ENCODE peak calls at places on chromosomes 1 and 21, in ten cellular contexts. F is AG10803, A is adrenal gland, H is D721Med, X is astrocyte of the spinal cord, R is kidney epithelial cell, B is epithelial cell of esophagus, G is mucosa of descending colon, Q is GM20000, D is AG04450. L is an unnamed sample.
A peak's percentile ranks its signal among the peaks of the same experiment; 100 is the strongest.

GRCh38 chr1:186487163-186487562 is 26.2 kb upstream of the PDC start:
- DNase-seq in F (no peak), A (no peak), H (no peak), X (peak; percentile 59), R (no peak), B (peak; percentile 56), G (no peak), Q (no peak), D (no peak), L (no peak)

GRCh38 chr1:157878059-157878458 is 36.5 kb upstream of the CD5L start:
- DNase-seq in F (peak; percentile 55), A (no peak), H (no peak), X (peak; percentile 38), R (peak; percentile 37), B (peak; percentile 69), G (no peak), Q (peak; percentile 16), D (peak; percentile 7), L (no peak)

GRCh38 chr1:64895500-64895899 is 70.8 kb downstream of the JAK1 start:
- DNase-seq in F (no peak), A (no peak), H (no peak), X (peak; percentile 44), R (no peak), B (no peak), G (no peak), Q (peak; percentile 56), D (no peak), L (no peak)

GRCh38 chr1:33120436-33121231 is 39.7 kb downstream of the AZIN2 start:
- DNase-seq in F (no peak), A (peak; percentile 13), H (no peak), X (no peak), R (peak; percentile 65), B (peak; percentile 93), G (no peak), Q (peak; percentile 55), D (no peak), L (no peak)

GRCh38 chr1:86018311-86018923 is 138.2 kb downstream of the COL24A1 start:
- DNase-seq in F (peak; percentile 23), A (no peak), H (peak; percentile 9), X (peak; percentile 52), R (no peak), B (peak; percentile 29), G (no peak), Q (peak; percentile 24), D (no peak), L (peak; percentile 9)

GRCh38 chr1:151402764-151403163 is 3.4 kb downstream of the PSMB4 start:
- DNase-seq in F (no peak), A (no peak), H (no peak), X (no peak), R (no peak), B (no peak), G (no peak), Q (no peak), D (no peak), L (no peak)

GRCh38 chr1:196873385-196873784 is 14.5 kb upstream of the CFHR4 start:
- DNase-seq in F (no peak), A (no peak), H (no peak), X (no peak), R (no peak), B (no peak), G (no peak), Q (no peak), D (no peak), L (no peak)

GRCh38 chr1:219660666-219661463 is 48.0 kb upstream of the ZC3H11B start:
- DNase-seq in F (peak; percentile 78), A (peak; percentile 85), H (peak; percentile 44), X (peak; percentile 95), R (peak; percentile 75), B (peak; percentile 86), G (peak; percentile 72), Q (peak; percentile 60), D (peak; percentile 74), L (peak; percentile 34)

DNA sequence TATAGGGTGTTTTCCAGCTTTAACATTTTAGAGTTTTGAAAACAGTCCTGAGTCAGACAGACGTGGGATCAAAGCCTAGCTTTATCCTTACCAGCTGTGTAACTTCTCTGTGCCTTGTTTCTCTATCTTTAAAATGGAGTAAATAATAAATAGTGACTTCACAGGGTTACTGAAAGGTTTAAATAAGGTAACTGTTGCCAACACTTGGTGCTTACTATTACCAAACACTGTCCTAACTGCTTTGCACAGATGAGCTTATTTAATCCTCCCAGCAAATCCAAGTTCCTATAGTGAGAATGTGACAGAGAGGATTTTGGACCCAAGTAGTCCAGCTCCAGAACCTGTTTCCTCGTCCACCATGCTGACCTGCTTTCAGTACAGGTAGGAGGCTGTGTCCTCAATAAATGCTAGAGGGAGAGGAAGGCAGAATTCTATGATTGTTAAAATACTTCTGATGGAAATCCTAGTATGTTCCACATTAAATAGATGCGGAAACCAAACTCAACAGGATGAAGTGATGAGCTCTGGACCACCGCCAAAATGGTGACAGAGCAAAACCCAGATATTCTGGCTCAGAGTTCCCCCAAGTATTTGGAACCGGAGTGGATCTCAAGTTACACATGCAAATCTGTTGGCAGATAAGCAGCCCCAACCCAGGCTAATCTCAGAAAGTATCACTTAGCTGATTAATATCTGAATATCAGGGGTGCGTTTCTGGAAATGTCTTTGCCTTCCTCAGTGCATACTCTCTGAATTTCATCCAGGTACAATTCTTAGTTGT is 17.6 kb upstream of the GRHL3 start:
- DNase-seq in F (peak; percentile 53), A (no peak), H (no peak), X (no peak), R (no peak), B (peak; percentile 42), G (no peak), Q (no peak), D (no peak), L (no peak)
- TF ChIP-seq CTCF in F (no peak), A (no peak), H (no peak), X (no peak), R (no peak), B (no peak), G (no peak), Q (no peak), D (no peak), L (no peak)

DNA sequence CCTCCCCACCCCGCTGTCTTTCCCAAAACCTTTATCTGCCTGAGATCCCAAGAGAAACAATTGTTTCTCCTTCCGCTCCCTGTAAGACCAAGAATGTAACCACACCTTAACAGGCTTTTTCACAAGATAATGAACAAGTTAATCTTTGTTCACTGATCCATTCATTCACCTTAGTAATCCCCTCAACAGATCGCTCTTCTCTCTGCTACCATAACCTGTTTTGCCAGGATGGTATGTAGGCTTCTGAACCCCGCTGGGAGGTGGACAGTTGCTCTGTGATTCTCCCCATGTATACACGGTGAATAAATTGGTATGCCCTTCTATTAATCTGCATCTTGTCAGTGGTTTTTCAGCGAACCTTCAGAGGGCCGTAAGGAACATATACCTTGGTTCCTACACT is 18.7 kb upstream of the RGSL1 start:
- DNase-seq in F (no peak), A (no peak), H (no peak), X (no peak), R (no peak), B (no peak), G (no peak), Q (no peak), D (no peak), L (no peak)
- TF ChIP-seq CTCF in F (no peak), A (no peak), H (no peak), X (no peak), R (no peak), B (no peak), G (no peak), Q (no peak), D (no peak), L (no peak)

GRCh38 chr1:38013027-38013588 is 574 bp downstream of the UTP11 start:
- DNase-seq in F (peak; percentile 83), A (no peak), H (no peak), X (peak; percentile 75), R (no peak), B (peak; percentile 62), G (no peak), Q (peak; percentile 45), D (no peak), L (no peak)

GRCh38 chr1:38006008-38006828 is 904 bp upstream of the FHL3 start:
- DNase-seq in F (no peak), A (no peak), H (no peak), X (no peak), R (no peak), B (no peak), G (no peak), Q (no peak), D (no peak), L (no peak)

GRCh38 chr1:38005195-38006007 is at the start of gene FHL3:
- DNase-seq in F (peak; percentile 42), A (no peak), H (no peak), X (peak; percentile 51), R (no peak), B (peak; percentile 54), G (peak; percentile 63), Q (peak; percentile 91), D (no peak), L (no peak)

GRCh38 chr1:38009841-38010180 is 2.7 kb upstream of the UTP11 start:
- DNase-seq in F (no peak), A (no peak), H (no peak), X (no peak), R (no peak), B (no peak), G (no peak), Q (no peak), D (no peak), L (no peak)

DNA sequence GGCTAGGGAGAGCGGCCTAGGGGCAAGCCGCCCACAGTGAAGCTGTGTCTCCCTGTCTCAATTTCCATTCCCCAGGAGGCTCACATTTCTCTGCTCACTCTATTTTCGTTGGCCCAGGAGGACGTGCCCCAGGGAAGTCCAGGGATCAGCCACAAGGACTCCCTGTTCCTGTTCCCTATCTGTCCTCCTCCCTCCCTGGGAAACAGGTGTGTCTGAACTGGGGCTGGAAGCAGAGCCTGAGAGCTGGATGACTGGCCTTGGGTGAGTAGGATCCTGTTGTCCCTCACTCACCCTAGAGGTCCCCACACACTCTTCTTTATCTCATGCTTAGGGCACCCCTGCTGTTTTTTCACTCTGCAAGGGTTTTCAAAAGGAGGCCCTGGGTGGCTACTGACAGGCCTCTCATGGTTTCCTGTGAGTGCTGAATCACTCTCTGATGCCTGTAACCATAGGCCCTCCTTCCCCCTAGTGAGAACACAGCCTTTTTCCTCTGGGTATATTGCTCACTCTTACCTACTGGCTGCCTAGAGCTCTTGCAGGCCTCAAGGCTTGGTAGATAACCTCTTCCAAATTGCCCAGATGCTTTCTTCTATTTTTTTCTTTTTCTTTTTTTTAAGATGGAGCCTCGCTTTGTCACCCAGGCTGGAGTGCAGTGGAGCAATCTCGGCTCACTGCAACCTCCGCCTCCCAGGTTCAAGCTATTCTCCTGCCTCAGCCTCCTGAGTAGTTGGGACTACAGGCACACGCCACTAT is 3.3 kb upstream of the UTP11 start:
- DNase-seq in F (peak; percentile 61), A (no peak), H (no peak), X (peak; percentile 89), R (no peak), B (peak; percentile 75), G (no peak), Q (no peak), D (no peak), L (no peak)
- TF ChIP-seq CTCF in F (peak; percentile 2), A (no peak), H (no peak), X (peak; percentile 16), R (no peak), B (no peak), G (no peak), Q (no peak), D (no peak), L (no peak)

GRCh38 chr21:38834725-38835124 is 29.0 kb downstream of the ETS2 start:
- DNase-seq in F (no peak), A (no peak), H (no peak), X (no peak), R (no peak), B (no peak), G (no peak), Q (no peak), D (no peak), L (no peak)

GRCh38 chr21:38830667-38831525 is 25.2 kb downstream of the ETS2 start:
- DNase-seq in F (no peak), A (no peak), H (no peak), X (no peak), R (no peak), B (no peak), G (no peak), Q (peak; percentile 65), D (no peak), L (no peak)

GRCh38 chr21:38832664-38833063 is 26.9 kb downstream of the ETS2 start:
- DNase-seq in F (no peak), A (no peak), H (no peak), X (no peak), R (no peak), B (no peak), G (no peak), Q (no peak), D (no peak), L (no peak)

GRCh38 chr21:38831526-38832467 is 26.1 kb downstream of the ETS2 start:
- DNase-seq in F (peak; percentile 97), A (peak; percentile 57), H (no peak), X (peak; percentile 89), R (peak; percentile 94), B (peak; percentile 99), G (no peak), Q (peak; percentile 66), D (peak; percentile 95), L (peak; percentile 93)

GRCh38 chr21:38833122-38833521 is 27.4 kb downstream of the ETS2 start:
- DNase-seq in F (no peak), A (no peak), H (no peak), X (no peak), R (no peak), B (no peak), G (no peak), Q (no peak), D (no peak), L (no peak)
- TF ChIP-seq CTCF in F (no peak), A (no peak), H (no peak), X (no peak), R (no peak), B (peak; percentile 15), G (no peak), Q (no peak), D (no peak), L (no peak)

L was measured in BJ.